ENCODE peak calls at places on chromosomes 2 and 18, in seven cellular contexts. D is WERI-Rb-1, O is GM20000, T is transverse colon, P is GM12865, K is AG04449, N is left ventricle myocardium inferior. I is an unnamed sample.

GRCh38 chr2:41736105-41736567 is 311.7 kb upstream of the PKDCC start:
- DNase-seq in D (no peak), O (peak), T (no peak), P (peak), K (no peak), N (no peak), I (no peak)

GRCh38 chr2:70922591-70923234 is 13.0 kb upstream of the ATP6V1B1 start:
- DNase-seq in D (peak), O (no peak), T (no peak), P (no peak), K (no peak), N (no peak), I (no peak)

GRCh38 chr2:355773-356172 is 67.9 kb upstream of the ALKAL2 start:
- DNase-seq in D (no peak), O (no peak), T (no peak), P (no peak), K (no peak), N (no peak), I (no peak)

GRCh38 chr2:8059255-8059654 is 622.6 kb upstream of the ID2 start:
- DNase-seq in D (no peak), O (no peak), T (no peak), P (no peak), K (no peak), N (no peak), I (no peak)

GRCh38 chr2:179655627-179656026 is 205.8 kb downstream of the ZNF385B start:
- DNase-seq in D (no peak), O (no peak), T (no peak), P (no peak), K (no peak), N (no peak), I (peak)

GRCh38 chr2:129252781-129253460 is 726.5 kb upstream of the RAB6C start:
- DNase-seq in D (no peak), O (no peak), T (no peak), P (no peak), K (no peak), N (no peak), I (no peak)

GRCh38 chr2:148658807-148659722 is 14.5 kb downstream of the EPC2 start:
- DNase-seq in D (no peak), O (peak), T (no peak), P (peak), K (no peak), N (no peak), I (peak)

GRCh38 chr18:23627325-23627724 is 35.4 kb downstream of the ANKRD29 start:
- DNase-seq in D (no peak), O (no peak), T (peak), P (no peak), K (peak), N (no peak), I (peak)

GRCh38 chr18:13436596-13436995 is 218.0 kb downstream of the LDLRAD4 start:
- DNase-seq in D (no peak), O (no peak), T (no peak), P (no peak), K (no peak), N (no peak), I (no peak)

GRCh38 chr2:25034081-25034480 is 7.8 kb upstream of the EFR3B start:
- DNase-seq in D (no peak), O (no peak), T (no peak), P (no peak), K (no peak), N (no peak), I (no peak)

GRCh38 chr2:74843371-74844298 is 9.7 kb downstream of the HK2 start:
- DNase-seq in D (no peak), O (peak), T (peak), P (peak), K (no peak), N (no peak), I (no peak)

GRCh38 chr2:147231081-147231480 is 613.7 kb upstream of the ACVR2A start:
- DNase-seq in D (no peak), O (no peak), T (no peak), P (no peak), K (no peak), N (no peak), I (no peak)

GRCh38 chr2:239017491-239018098 is 169.7 kb downstream of the TWIST2 start:
- DNase-seq in D (no peak), O (no peak), T (no peak), P (no peak), K (no peak), N (no peak), I (no peak)

GRCh38 chr2:96907405-96908041 is 37.6 kb upstream of the SEMA4C start:
- DNase-seq in D (peak), O (no peak), T (peak), P (no peak), K (no peak), N (peak), I (no peak)

GRCh38 chr2:3051266-3051665 is 326.4 kb downstream of the EIPR1 start:
- DNase-seq in D (no peak), O (no peak), T (no peak), P (no peak), K (no peak), N (no peak), I (no peak)

GRCh38 chr2:176457486-176457885 is 188.2 kb downstream of the MTX2 start:
- DNase-seq in D (no peak), O (no peak), T (no peak), P (no peak), K (no peak), N (no peak), I (no peak)

GRCh38 chr18:46268662-46269061 is 164.5 kb downstream of the HAUS1 start:
- DNase-seq in D (no peak), O (no peak), T (peak), P (no peak), K (no peak), N (peak), I (no peak)

GRCh38 chr2:37809525-37809924 is 115.6 kb upstream of the RMDN2 start:
- DNase-seq in D (peak), O (no peak), T (peak), P (no peak), K (no peak), N (no peak), I (no peak)

GRCh38 chr2:37816036-37816435 is 109.1 kb upstream of the RMDN2 start:
- DNase-seq in D (no peak), O (no peak), T (no peak), P (no peak), K (no peak), N (no peak), I (no peak)

GRCh38 chr2:37809931-37810570 is 115.0 kb upstream of the RMDN2 start:
- DNase-seq in D (no peak), O (no peak), T (no peak), P (no peak), K (no peak), N (no peak), I (no peak)

GRCh38 chr2:37812941-37813730 is 112.0 kb upstream of the RMDN2 start:
- DNase-seq in D (no peak), O (no peak), T (no peak), P (no peak), K (no peak), N (no peak), I (no peak)

DNA sequence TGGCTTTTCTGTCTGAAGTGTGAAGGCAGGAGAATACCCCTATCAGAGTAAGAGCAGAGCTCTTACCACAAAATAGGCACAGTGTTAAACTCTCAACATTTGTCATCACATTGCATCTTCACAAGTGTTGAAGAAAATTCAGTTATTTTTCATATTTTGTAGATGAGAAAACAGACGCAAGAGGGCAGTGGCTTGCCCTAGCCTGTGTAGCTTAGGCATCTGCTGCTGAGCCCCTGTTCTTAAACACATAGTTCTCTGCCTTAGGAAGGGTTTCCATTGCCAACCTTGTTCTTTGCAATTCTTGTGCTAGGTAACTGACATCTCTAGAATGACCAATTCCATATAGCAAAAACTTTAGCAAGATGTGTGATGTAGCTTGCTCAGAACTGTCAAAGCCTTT is 112.7 kb upstream of the RMDN2 start:
- DNase-seq in D (no peak), O (no peak), T (no peak), P (no peak), K (no peak), N (no peak), I (no peak)
- TF ChIP-seq CTCF in D (no peak), O (no peak), T (no peak), P (no peak), K (no peak), N (peak), I (peak)

DNA sequence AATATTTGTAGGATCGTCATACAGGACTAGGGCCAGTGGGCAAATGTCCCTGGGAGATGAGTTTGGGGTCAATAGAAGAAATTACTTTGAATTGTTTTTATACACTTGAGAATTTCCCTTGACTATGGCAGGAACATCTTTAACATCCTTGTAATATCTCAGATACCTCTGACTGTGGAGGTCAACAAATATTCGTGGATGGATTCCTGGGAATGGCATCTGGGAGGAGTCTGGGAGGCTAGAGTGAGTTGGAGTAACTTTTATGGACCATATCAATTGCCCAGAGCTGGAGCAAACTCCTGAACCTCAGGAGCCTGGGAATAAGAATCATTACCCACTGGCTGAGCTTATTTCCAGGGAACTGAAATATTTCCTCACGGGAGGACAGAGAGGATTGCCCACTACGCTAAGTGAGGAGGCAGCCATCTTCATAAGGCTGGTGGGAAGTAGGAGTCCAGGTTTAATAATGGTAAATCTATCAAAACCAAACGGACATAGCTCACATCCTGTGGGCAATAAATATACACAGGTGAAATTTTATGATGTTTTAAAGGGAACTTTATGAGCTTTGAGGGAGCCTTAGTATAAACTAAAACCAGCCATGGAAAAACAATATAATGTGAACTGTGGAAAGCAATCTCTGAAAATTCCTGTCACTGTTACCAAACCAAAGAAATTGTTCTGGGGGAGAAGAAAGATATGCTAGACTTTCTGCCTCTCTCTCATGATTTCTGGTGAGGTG is 44.4 kb upstream of the LCLAT1 start:
- DNase-seq in D (no peak), O (no peak), T (no peak), P (no peak), K (no peak), N (no peak), I (no peak)
- TF ChIP-seq CTCF in D (no peak), O (no peak), T (no peak), P (no peak), K (no peak), N (no peak), I (no peak)

GRCh38 chr18:70453058-70453775 is 164.4 kb downstream of the SOCS6 start:
- DNase-seq in D (no peak), O (no peak), T (no peak), P (no peak), K (no peak), N (no peak), I (no peak)

GRCh38 chr18:70448588-70448987 is 159.7 kb downstream of the SOCS6 start:
- DNase-seq in D (no peak), O (no peak), T (no peak), P (no peak), K (no peak), N (no peak), I (no peak)

GRCh38 chr18:70454705-70455322 is 166.0 kb downstream of the SOCS6 start:
- DNase-seq in D (peak), O (peak), T (no peak), P (peak), K (peak), N (no peak), I (peak)

GRCh38 chr18:70452501-70452900 is 163.7 kb downstream of the SOCS6 start:
- DNase-seq in D (no peak), O (no peak), T (no peak), P (no peak), K (no peak), N (no peak), I (no peak)

DNA sequence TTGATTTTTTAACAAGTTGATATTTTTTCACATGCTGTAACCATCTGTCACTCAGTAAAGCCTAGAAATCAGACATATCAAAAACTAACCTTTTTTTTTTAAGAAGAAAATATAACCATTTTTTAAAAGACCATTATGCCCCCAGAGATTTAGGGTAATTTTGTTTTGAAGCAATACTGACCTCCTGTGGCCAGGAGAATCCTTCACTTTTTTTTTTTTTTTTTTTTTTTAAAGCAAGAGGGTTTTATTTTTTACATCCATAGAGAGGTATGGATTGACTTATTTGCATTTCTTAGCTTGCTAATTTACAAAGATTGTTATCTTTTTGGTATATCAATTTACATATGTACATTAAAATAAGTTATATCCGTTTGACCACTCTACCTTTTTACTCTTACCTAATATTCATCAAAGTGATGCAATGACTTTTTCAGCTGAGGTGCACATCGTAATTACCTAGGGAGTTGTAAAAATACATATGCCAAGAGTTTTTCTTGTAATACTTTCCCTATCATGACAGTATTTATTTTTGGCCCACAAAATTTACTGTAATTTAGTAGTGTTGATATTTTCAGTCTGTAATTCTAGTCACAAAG is 161.9 kb downstream of the SOCS6 start:
- DNase-seq in D (no peak), O (no peak), T (no peak), P (peak), K (no peak), N (no peak), I (no peak)
- TF ChIP-seq CTCF in D (no peak), O (no peak), T (peak), P (peak), K (no peak), N (peak), I (peak)

DNA sequence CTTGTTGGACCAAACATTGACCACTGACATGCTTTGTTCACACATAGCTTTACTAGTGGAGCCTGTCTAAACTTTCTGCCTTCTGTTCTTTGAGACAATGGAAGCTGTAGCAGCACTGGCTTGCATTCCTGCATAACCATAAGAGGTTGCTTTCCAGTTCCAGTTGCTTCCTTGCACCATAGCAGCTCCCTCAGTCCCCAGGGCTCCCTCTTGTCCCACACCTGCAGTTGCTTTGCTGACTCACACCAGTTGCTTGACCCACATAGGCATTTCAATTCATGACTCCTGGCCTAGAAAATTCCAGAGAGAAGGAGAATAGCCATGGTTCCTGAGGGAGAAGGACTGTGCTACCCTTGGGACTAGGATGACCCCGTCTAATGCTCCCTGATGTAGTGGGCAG is 20.9 kb downstream of the SGPP2 start:
- DNase-seq in D (no peak), O (no peak), T (no peak), P (no peak), K (no peak), N (no peak), I (no peak)
- TF ChIP-seq CTCF in D (no peak), O (no peak), T (no peak), P (no peak), K (no peak), N (no peak), I (no peak)

DNA sequence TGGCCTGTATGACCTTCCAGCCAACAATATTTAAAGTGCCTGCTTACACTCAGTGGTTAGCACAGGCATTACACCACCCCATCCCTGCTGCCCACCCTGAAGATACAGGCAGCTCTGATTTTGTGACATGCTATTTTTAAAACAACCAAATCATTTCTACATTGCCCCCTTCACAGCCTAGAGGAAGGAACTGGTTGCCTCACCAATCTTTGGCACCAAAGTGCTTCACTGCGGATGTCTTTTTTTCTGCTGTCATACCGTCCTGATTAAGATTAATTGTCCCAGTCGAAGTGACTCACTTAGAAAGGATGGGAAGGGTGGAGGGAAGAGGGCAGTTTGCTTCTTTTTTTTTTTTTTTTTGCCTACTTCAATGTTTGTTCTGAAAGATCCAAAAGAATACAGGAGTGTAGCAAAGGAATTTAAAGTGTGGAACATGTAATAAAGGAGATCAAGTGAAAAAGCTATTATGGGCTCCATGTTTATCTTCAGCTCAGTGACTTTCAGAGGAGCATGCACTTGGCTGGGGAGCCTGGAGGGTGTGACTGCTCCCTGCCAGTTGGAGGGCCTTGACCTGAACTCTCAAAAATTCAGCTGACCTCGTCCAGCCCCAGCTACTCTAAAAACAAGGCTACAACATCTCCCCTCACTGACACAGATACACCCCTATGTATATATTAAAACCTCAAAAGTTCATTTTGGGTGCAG is 501.1 kb upstream of the TNP1 start:
- DNase-seq in D (no peak), O (no peak), T (no peak), P (no peak), K (peak), N (no peak), I (no peak)
- TF ChIP-seq CTCF in D (no peak), O (no peak), T (no peak), P (no peak), K (no peak), N (no peak), I (no peak)

GRCh38 chr18:57086163-57086562 is 60.7 kb upstream of the BOD1L2 start:
- DNase-seq in D (no peak), O (no peak), T (no peak), P (no peak), K (no peak), N (no peak), I (no peak)

GRCh38 chr18:57084331-57085298 is 62.3 kb upstream of the BOD1L2 start:
- DNase-seq in D (no peak), O (peak), T (no peak), P (peak), K (no peak), N (no peak), I (no peak)

GRCh38 chr18:57087985-57088384 is 58.9 kb upstream of the BOD1L2 start:
- DNase-seq in D (no peak), O (no peak), T (peak), P (no peak), K (no peak), N (no peak), I (no peak)

GRCh38 chr18:57091231-57091630 is 55.7 kb upstream of the BOD1L2 start:
- DNase-seq in D (no peak), O (no peak), T (no peak), P (no peak), K (no peak), N (no peak), I (no peak)

DNA sequence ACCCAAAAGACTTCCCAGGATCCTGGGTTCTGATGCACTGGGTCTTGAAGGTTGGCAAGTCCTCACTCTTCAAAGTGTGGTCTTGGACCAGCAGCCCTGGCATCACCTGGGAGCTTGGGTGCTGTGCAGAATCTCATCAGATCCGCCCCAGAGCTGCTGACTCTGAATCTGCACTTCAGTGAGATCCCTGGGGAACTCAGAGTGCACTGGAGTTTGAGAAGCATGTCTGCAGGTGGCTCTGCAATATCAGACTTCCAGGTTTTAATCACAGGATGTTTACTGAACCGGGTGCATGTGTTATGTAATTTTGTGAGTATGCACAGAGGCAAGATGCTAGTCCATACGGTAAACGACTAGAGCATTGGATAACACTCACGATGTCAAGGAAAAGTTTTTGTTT is 58.0 kb upstream of the BOD1L2 start:
- DNase-seq in D (no peak), O (no peak), T (no peak), P (peak), K (no peak), N (no peak), I (no peak)
- TF ChIP-seq CTCF in D (no peak), O (no peak), T (no peak), P (no peak), K (no peak), N (no peak), I (no peak)

I was measured in epithelial cell of proximal tubule.